ENCODE peak calls at places on chromosomes 6 and 20, in seven cellular contexts. C is IMR-90, J is neuronal stem cell, Q is mesenchymal stem cell, N is mesendoderm, H is H9, W is trophoblast cell. B is an unnamed sample.
A peak's percentile ranks its signal among the peaks of the same experiment; 100 is the strongest.

GRCh38 chr6:43608310-43608763 is 20.7 kb downstream of the GTPBP2 start:
- DNase-seq in C (peak; percentile 86), J (peak; percentile 68), Q (peak; percentile 88), N (peak; percentile 88), H (peak; percentile 65), W (peak; percentile 92), B (peak; percentile 84)

GRCh38 chr20:52105045-52105572 is 86.5 kb downstream of the ZFP64 start:
- DNase-seq in C (peak; percentile 26), J (peak; percentile 40), Q (peak; percentile 54), N (peak; percentile 89), H (peak; percentile 88), W (peak; percentile 16), B (no peak)

GRCh38 chr6:106496791-106497190 is 132.5 kb downstream of the RTN4IP1 start:
- DNase-seq in C (no peak), J (no peak), Q (no peak), N (no peak), H (no peak), W (no peak), B (no peak)

GRCh38 chr6:43990627-43991619 is 136.3 kb downstream of the MRPL14 start:
- DNase-seq in C (peak; percentile 89), J (no peak), Q (peak; percentile 95), N (no peak), H (no peak), W (no peak), B (no peak)

GRCh38 chr20:10781526-10781925 is 107.7 kb upstream of the JAG1 start:
- DNase-seq in C (no peak), J (no peak), Q (no peak), N (no peak), H (no peak), W (no peak), B (no peak)

GRCh38 chr20:4788314-4788713 is 66.6 kb downstream of the PRND start:
- DNase-seq in C (no peak), J (no peak), Q (no peak), N (no peak), H (no peak), W (no peak), B (no peak)

GRCh38 chr20:46122071-46122470 is 4.0 kb downstream of the CD40 start:
- DNase-seq in C (peak; percentile 59), J (no peak), Q (peak; percentile 60), N (no peak), H (no peak), W (peak; percentile 83), B (no peak)

GRCh38 chr6:50249493-50249892 is 199.8 kb upstream of the DEFB112 start:
- DNase-seq in C (peak; percentile 66), J (no peak), Q (peak; percentile 10), N (peak; percentile 27), H (no peak), W (peak; percentile 35), B (no peak)

GRCh38 chr20:62567246-62568044 is 74.9 kb upstream of the SLCO4A1 start:
- DNase-seq in C (no peak), J (no peak), Q (no peak), N (no peak), H (no peak), W (no peak), B (no peak)

GRCh38 chr6:138428943-138429616 is 25.1 kb downstream of the HEBP2 start:
- DNase-seq in C (peak; percentile 77), J (peak; percentile 21), Q (peak; percentile 62), N (peak; percentile 56), H (no peak), W (peak; percentile 67), B (no peak)

GRCh38 chr20:36440370-36441026 is 100.8 kb upstream of the MYL9 start:
- DNase-seq in C (no peak), J (no peak), Q (no peak), N (no peak), H (no peak), W (no peak), B (no peak)

GRCh38 chr6:99013145-99013544 is 65.4 kb upstream of the FBXL4 start:
- DNase-seq in C (peak; percentile 97), J (no peak), Q (peak; percentile 92), N (peak; percentile 57), H (no peak), W (peak; percentile 14), B (no peak)

GRCh38 chr20:63536997-63537524 is at the start of gene PTK6:
- DNase-seq in C (no peak), J (no peak), Q (no peak), N (no peak), H (no peak), W (no peak), B (no peak)

GRCh38 chr6:139510040-139510815 is 135.8 kb upstream of the CITED2 start:
- DNase-seq in C (no peak), J (no peak), Q (no peak), N (peak; percentile 66), H (no peak), W (peak; percentile 66), B (no peak)

GRCh38 chr6:13760948-13761347 is 49.3 kb upstream of the RANBP9 start:
- DNase-seq in C (peak; percentile 21), J (no peak), Q (no peak), N (no peak), H (no peak), W (no peak), B (no peak)

DNA sequence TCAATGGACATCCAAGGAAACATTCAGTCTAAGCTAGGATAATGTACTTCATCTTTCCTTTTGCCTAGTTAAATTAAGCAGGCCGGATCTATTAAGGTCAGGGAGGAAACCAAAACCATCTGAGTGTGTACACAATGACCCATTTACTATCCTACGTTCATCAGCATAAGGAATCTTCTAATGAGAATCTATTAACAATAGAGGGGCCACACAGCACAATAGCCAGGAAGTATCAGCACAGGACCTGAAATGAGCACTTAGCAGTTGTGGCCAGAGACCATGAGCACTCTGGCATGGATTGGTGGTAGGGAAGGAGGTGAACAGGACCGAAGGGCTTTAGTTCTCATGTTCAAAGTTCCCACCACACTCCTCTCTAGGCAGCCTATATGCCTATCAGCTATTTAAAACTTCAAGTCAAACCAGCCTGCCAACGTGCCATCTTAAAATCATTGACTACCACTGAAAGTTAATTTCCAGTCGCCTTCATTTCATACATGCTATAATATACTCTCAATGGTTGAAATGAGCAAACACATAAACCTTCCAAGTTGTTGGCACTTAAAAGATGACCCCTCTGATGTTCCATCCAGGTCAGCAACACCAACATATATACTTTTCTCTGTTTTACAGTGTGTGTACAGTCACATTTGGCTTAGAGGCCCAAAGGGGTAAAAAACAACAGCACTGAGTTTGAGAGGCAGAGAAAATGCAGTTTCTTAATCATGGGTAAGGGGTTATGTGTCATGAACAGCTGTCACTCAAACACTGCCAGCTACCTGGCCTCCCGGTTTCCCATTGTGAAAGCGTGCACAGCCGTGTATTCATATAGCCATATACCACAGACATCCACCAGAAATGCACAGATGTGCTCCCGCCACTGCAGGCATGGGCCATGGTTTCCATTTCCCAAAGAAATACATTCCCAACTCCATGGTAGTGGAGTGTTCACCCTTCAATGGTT is 184.3 kb downstream of the TBXT start:
- DNase-seq in C (no peak), J (no peak), Q (no peak), N (no peak), H (no peak), W (no peak), B (no peak)
- H2AK5ac ChIP-seq in C (no peak overlapping the region), J (no peak overlapping the region), Q (no peak overlapping the region), N (no peak overlapping the region), H (no peak overlapping the region), W (no peak overlapping the region), B (no peak overlapping the region)

GRCh38 chr6:166541876-166542579 is 44.5 kb downstream of the RAMACL start:
- DNase-seq in C (peak; percentile 21), J (no peak), Q (no peak), N (no peak), H (no peak), W (no peak), B (no peak)

GRCh38 chr6:166543603-166544293 is 42.7 kb downstream of the RAMACL start:
- DNase-seq in C (no peak), J (no peak), Q (no peak), N (peak; percentile 52), H (no peak), W (peak; percentile 44), B (no peak)

GRCh38 chr6:166540631-166541331 is 45.7 kb downstream of the RAMACL start:
- DNase-seq in C (peak; percentile 17), J (no peak), Q (no peak), N (no peak), H (no peak), W (no peak), B (no peak)

GRCh38 chr6:166542580-166542912 is 43.9 kb downstream of the RAMACL start:
- DNase-seq in C (peak; percentile 17), J (no peak), Q (no peak), N (peak; percentile 92), H (peak; percentile 71), W (peak; percentile 92), B (peak; percentile 33)

DNA sequence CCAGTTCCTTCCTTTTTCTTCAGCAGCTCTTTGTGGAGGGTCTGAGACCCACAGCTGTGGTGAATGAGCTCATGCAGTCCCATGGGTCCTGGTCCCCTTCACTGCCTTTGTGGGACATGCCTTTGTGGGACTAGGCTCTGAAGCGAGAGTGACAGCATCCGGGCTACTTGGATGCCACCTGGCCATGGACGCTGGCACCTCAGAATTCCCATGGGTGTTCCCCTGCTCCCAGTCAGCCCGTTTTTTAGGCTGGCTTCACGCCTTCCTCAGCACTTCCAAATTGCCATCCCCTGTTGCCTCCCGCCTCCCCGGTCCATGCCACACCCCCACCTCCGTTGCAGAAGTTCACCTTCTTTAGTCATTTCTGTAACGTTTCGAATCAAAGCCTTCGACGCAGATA is 45.1 kb downstream of the RAMACL start:
- DNase-seq in C (no peak), J (no peak), Q (no peak), N (no peak), H (no peak), W (no peak), B (no peak)
- H2AK5ac ChIP-seq in C (no peak overlapping the region), J (no peak overlapping the region), Q (no peak overlapping the region), N (no peak overlapping the region), H (no peak overlapping the region), W (peak overlapping the region; percentile 13), B (peak overlapping the region; percentile 42)

DNA sequence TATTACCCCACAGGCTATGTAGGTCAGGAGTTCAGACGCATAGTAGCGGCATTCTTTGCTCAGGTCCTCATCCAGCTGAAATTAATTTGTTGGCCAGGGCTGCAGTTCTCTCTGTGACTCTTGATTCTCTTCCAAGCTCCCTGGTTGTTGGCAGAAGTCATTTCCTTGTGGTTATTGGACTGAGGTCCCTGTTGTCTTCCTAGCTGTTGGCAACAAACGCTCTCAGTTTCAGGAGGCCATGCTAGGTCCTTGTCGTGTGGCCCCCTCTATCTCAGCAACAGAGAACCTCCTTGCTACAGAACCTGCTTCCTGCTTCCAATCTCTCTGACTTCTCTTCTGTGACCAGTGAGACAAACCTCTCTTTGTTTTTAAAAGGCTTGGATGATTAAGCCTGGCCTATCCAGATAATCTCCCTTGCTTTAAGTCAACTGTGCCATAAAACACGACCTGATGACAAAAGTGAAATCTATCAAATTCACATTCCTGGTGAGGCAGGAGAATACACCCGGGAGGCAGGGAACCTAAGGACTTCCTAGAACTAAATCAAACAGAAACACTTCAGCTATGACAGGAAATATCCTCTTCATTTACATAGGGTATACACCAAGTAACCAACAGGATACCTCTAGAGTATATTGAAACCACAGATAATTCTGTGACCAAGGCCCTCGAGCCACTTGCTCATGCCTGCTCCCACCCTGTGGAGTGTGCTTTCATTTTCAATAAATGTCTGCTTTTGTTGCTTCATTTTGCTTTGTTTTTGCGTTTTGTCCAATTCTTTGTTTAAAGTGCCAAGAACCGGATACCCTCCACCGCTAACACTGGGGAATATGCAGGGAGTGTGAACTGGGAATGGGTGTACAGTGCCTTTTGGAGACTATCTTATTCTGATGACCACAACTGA is 196.0 kb downstream of the BTBD3 start:
- DNase-seq in C (no peak), J (no peak), Q (peak; percentile 9), N (no peak), H (no peak), W (no peak), B (no peak)
- H2AK5ac ChIP-seq in C (no peak overlapping the region), J (no peak overlapping the region), Q (no peak overlapping the region), N (no peak overlapping the region), H (no peak overlapping the region), W (no peak overlapping the region), B (no peak overlapping the region)

GRCh38 chr6:37338745-37339255 is 15.0 kb upstream of the RNF8 start:
- DNase-seq in C (no peak), J (no peak), Q (no peak), N (no peak), H (no peak), W (no peak), B (no peak)
- H2AK5ac ChIP-seq in C (no peak overlapping the region), J (no peak overlapping the region), Q (no peak overlapping the region), N (no peak overlapping the region), H (no peak overlapping the region), W (no peak overlapping the region), B (no peak overlapping the region)

B was measured in H1.